ENCODE peak calls at places on chromosomes 6 and 20, in five cellular contexts. H is transverse colon, J is body of pancreas, Y is mucosa of descending colon, N is stomach. M is an unnamed sample.

GRCh38 chr6:26660096-26660425 is 515 bp upstream of the ZNF322 start:
- DNase-seq in H (no peak), N (no peak), J (peak), Y (no peak), M (no peak)

GRCh38 chr6:3428247-3428646 is 28.6 kb downstream of the SLC22A23 start:
- DNase-seq in N (no peak), J (no peak), Y (no peak), H (no peak), M (no peak)

GRCh38 chr6:43823879-43824740 is 54.1 kb downstream of the VEGFA start:
- DNase-seq in H (no peak), N (peak), J (peak), Y (no peak), M (no peak)

GRCh38 chr6:80333342-80333741 is 226.9 kb downstream of the BCKDHB start:
- DNase-seq in N (no peak), H (no peak), Y (no peak), J (no peak), M (no peak)

GRCh38 chr6:52157301-52157930 is 28.8 kb upstream of the IL17A start:
- DNase-seq in N (no peak), Y (no peak), H (no peak), J (no peak), M (no peak)

GRCh38 chr6:1263039-1263849 is 48.7 kb upstream of the FOXQ1 start:
- DNase-seq in J (no peak), Y (no peak), N (no peak), H (no peak), M (no peak)

GRCh38 chr6:6655805-6656251 is 67.3 kb downstream of the LY86 start:
- DNase-seq in H (no peak), N (no peak), J (no peak), Y (no peak), M (no peak)

GRCh38 chr6:96816182-96816888 is 20.9 kb downstream of the GPR63 start:
- DNase-seq in N (no peak), Y (no peak), J (no peak), H (no peak), M (no peak)

GRCh38 chr20:58228103-58228483 is 360 bp downstream of the ANKRD60 start:
- DNase-seq in N (no peak), Y (no peak), J (no peak), H (no peak), M (no peak)

GRCh38 chr6:125507987-125508655 is 206.4 kb upstream of the HDDC2 start:
- DNase-seq in Y (no peak), J (peak), H (peak), N (no peak), M (no peak)

GRCh38 chr6:70811788-70812187 is 144.1 kb downstream of the SMAP1 start:
- DNase-seq in Y (no peak), J (no peak), H (no peak), N (no peak), M (no peak)

GRCh38 chr20:42100137-42100704 is 482.0 kb upstream of the CHD6 start:
- DNase-seq in J (peak), N (no peak), Y (no peak), H (no peak), M (no peak)

GRCh38 chr20:41005361-41005729 is 23.3 kb upstream of the TOP1 start:
- DNase-seq in H (peak), N (peak), Y (peak), J (peak), M (no peak)
- H3K4me3 ChIP-seq in H (no peak), N (no peak), Y (no peak), J (no peak), M (no peak)

GRCh38 chr6:83708546-83708969 is 343 bp downstream of the SNAP91 start:
- DNase-seq in Y (peak), N (no peak), J (no peak), H (no peak), M (no peak)

GRCh38 chr6:83708970-83709747 is at the start of gene SNAP91:
- DNase-seq in J (peak), N (no peak), Y (peak), H (no peak), M (no peak)

GRCh38 chr6:83711958-83712357 is 3.1 kb upstream of the SNAP91 start:
- DNase-seq in J (no peak), Y (no peak), N (no peak), H (no peak), M (no peak)

GRCh38 chr6:83707829-83708545 is 914 bp downstream of the SNAP91 start:
- DNase-seq in N (no peak), Y (peak), H (no peak), J (no peak), M (no peak)

DNA sequence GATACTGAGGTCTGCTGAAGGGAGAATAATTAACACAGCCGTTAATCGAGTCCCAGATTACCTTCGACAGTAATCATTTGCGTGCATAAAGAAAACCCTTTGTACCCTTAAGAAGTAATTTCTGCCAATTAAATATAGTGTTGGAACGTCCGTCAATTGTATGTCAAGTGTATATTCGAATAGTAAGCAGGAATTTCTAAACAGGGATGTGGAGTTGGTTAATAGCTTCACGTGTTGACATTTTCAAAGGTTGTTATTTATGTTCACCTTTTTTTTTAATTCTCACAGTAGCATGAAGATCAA is 798 bp upstream of the SNAP91 start:
- DNase-seq in Y (no peak), J (no peak), N (no peak), H (no peak), M (no peak)
- H3K4me3 ChIP-seq in Y (no peak), J (no peak), N (peak), H (no peak), M (no peak)

GRCh38 chr20:34871320-34871926 is 1.2 kb downstream of the GGT7 start:
- DNase-seq in N (no peak), J (no peak), H (no peak), Y (no peak), M (no peak)
- H3K4me3 ChIP-seq in N (peak), J (no peak), H (no peak), Y (no peak), M (no peak)

GRCh38 chr6:95599691-95600090 is 22.4 kb downstream of the MANEA start:
- DNase-seq in N (no peak), Y (no peak), H (no peak), J (no peak), M (no peak)
- H3K4me3 ChIP-seq in N (no peak), Y (no peak), H (no peak), J (no peak), M (no peak)

GRCh38 chr6:11218827-11219826 is 13.3 kb downstream of the NEDD9 start:
- DNase-seq in J (peak), H (peak), Y (no peak), N (no peak), M (no peak)
- H3K4me3 ChIP-seq in J (no peak), H (no peak), Y (no peak), N (no peak), M (no peak)

DNA sequence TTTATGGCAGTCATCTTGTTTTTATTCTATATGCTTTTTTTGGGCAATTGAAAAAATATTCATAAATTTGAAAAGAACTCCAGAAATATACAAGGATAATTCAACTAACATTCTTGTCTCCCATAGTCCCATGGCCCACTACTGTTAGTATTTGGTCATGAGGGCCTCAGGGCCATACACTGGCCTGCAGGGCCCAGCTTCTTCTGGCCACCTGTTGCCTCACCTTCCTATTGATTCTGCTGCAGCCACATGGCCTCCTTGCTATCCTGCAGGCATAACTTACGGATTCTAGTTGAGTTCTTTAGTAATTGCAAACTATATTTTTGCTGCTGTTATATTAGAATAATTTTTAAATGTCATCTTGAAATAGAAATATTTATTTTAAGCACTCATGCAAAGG is 72.6 kb downstream of the SCAND1 start:
- DNase-seq in H (no peak), N (no peak), J (no peak), Y (no peak), M (no peak)
- H3K4me3 ChIP-seq in H (no peak), N (no peak), J (no peak), Y (no peak), M (no peak)

DNA sequence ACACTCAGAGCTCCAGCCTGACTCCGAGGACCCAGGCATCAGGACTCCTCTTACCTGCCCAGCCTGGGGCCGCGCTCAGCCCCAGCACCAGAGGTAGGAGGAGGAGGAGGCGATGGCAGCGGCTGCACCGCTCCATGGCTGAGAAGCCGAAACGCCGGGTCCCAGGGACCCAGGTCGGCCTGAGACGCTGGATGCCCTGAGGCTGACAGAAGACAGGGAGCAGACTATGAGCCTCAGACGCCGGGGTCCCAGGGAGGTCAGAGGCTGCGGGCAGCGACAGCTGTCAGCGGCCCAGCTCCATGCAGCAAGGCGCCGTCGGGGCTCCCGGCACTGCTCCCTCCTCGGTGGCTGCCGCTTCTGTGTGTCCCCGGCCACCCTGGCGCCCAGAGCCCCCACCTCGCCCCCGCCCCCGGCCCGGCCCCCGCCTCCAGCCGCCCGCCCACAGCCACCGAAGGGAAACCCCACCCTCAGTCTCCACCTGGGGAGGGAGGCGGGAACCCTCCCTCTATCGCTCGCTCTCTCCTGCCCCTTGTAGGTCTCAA is at the start of gene COL11A2:
- DNase-seq in J (no peak), H (no peak), N (no peak), Y (peak), M (no peak)
- H3K4me3 ChIP-seq in J (no peak), H (peak), N (peak), Y (no peak), M (peak)

GRCh38 chr6:37369321-37370196 is 15.8 kb downstream of the RNF8 start:
- DNase-seq in Y (no peak), N (no peak), J (no peak), H (no peak), M (no peak)

GRCh38 chr6:37371158-37372083 is 17.6 kb downstream of the RNF8 start:
- DNase-seq in J (peak), N (no peak), H (no peak), Y (no peak), M (no peak)

GRCh38 chr6:37368961-37369320 is 15.2 kb downstream of the RNF8 start:
- DNase-seq in H (no peak), J (no peak), N (no peak), Y (no peak), M (no peak)

GRCh38 chr6:37373822-37374514 is 20.2 kb downstream of the RNF8 start:
- DNase-seq in H (no peak), N (no peak), J (no peak), Y (no peak), M (no peak)

DNA sequence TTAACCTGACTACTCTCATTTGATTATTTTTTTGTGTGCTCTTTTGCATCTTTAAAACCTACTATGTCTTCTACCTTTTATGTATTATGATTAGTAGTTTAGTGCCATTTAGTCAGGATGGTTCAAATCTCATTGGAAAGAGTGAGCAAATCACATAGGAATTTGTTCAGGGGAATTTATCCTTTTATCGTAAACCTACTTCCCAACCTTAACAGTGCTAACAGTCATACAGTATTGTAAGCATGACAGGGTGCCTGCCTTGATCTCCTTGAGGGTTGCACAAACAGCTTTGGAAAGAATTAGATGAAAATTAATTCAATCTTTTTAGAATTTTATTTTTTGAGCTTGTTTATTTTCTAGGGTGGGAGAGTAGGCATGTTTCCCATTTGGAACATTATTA is 18.3 kb downstream of the RNF8 start:
- DNase-seq in J (no peak), N (no peak), H (no peak), Y (no peak), M (no peak)
- H3K4me3 ChIP-seq in J (no peak), N (no peak), H (no peak), Y (no peak), M (no peak)

M was measured in naive thymus-derived CD4-positive, alpha-beta T cell.